ENCODE peak calls at places on chromosomes 5 and 9, in seven cellular contexts. D is MG63, S is spleen, V is cardiac fibroblast, X is HCT116, B is BE2C, P is cardiac muscle cell. C is an unnamed sample.

GRCh38 chr9:32247173-32247572 is 137.3 kb upstream of the ACO1 start:
- DNase-seq in D (no peak), S (no peak), V (no peak), X (no peak), B (no peak), P (no peak), C (no peak)

GRCh38 chr5:88954511-88954910 is 71.5 kb upstream of the MEF2C start:
- DNase-seq in D (no peak), S (no peak), V (no peak), X (no peak), B (no peak), P (no peak), C (no peak)

GRCh38 chr5:115467631-115468030 is 76.9 kb downstream of the FEM1C start:
- DNase-seq in D (no peak), S (no peak), V (peak), X (no peak), B (no peak), P (no peak), C (no peak)

GRCh38 chr5:38853753-38854470 is 8.1 kb downstream of the OSMR start:
- DNase-seq in D (no peak), S (no peak), V (peak), X (peak), B (no peak), P (peak), C (no peak)

GRCh38 chr5:179820483-179821297 is at the start of gene SQSTM1:
- DNase-seq in D (peak), S (peak), V (peak), X (no peak), B (peak), P (peak), C (peak)

GRCh38 chr5:164013077-164013670 is 507.8 kb downstream of the MAT2B start:
- DNase-seq in D (peak), S (no peak), V (peak), X (peak), B (peak), P (peak), C (peak)

GRCh38 chr5:77167695-77168111 is 42.8 kb upstream of the PDE8B start:
- DNase-seq in D (peak), S (no peak), V (peak), X (no peak), B (no peak), P (peak), C (no peak)

GRCh38 chr9:113221800-113222481 is 597 bp downstream of the SLC31A1 start:
- DNase-seq in D (no peak), S (no peak), V (no peak), X (no peak), B (no peak), P (no peak), C (no peak)

GRCh38 chr5:75611324-75612210 is at the start of gene ANKDD1B:
- DNase-seq in D (peak), S (peak), V (peak), X (no peak), B (peak), P (peak), C (peak)

GRCh38 chr5:151592855-151593408 is 1.8 kb upstream of the FAT2 start:
- DNase-seq in D (no peak), S (no peak), V (peak), X (no peak), B (peak), P (no peak), C (no peak)

GRCh38 chr5:144201578-144201977 is 30.9 kb downstream of the KCTD16 start:
- DNase-seq in D (no peak), S (no peak), V (no peak), X (no peak), B (no peak), P (no peak), C (no peak)

GRCh38 chr5:115599502-115599901 is 2.8 kb downstream of the TICAM2 start:
- DNase-seq in D (no peak), S (peak), V (peak), X (no peak), B (peak), P (peak), C (no peak)

GRCh38 chr9:94866770-94867169 is 140.3 kb downstream of the AOPEP start:
- DNase-seq in D (no peak), S (no peak), V (peak), X (no peak), B (no peak), P (no peak), C (no peak)

GRCh38 chr9:134933076-134933659 is 15.5 kb upstream of the FCN1 start:
- DNase-seq in D (no peak), S (peak), V (no peak), X (no peak), B (no peak), P (no peak), C (no peak)

GRCh38 chr5:54638090-54638489 is 120.5 kb downstream of the SNX18 start:
- DNase-seq in D (no peak), S (no peak), V (no peak), X (no peak), B (no peak), P (no peak), C (no peak)

GRCh38 chr9:110106698-110107097 is 101.3 kb downstream of the C9orf152 start:
- DNase-seq in D (no peak), S (no peak), V (no peak), X (no peak), B (peak), P (no peak), C (peak)

GRCh38 chr5:68169898-68170297 is 45.7 kb upstream of the PIK3R1 start:
- DNase-seq in D (no peak), S (no peak), V (no peak), X (no peak), B (no peak), P (peak), C (no peak)

GRCh38 chr9:116459576-116459975 is 227.5 kb upstream of the TRIM32 start:
- DNase-seq in D (no peak), S (no peak), V (no peak), X (no peak), B (no peak), P (no peak), C (no peak)

GRCh38 chr5:98076501-98076900 is 697.0 kb upstream of the RGMB start:
- DNase-seq in D (no peak), S (no peak), V (no peak), X (no peak), B (no peak), P (no peak), C (peak)

GRCh38 chr5:74017786-74018211 is 391.8 kb downstream of the ARHGEF28 start:
- DNase-seq in D (peak), S (no peak), V (peak), X (peak), B (peak), P (peak), C (no peak)

GRCh38 chr5:107381189-107381856 is 289.4 kb downstream of the EFNA5 start:
- DNase-seq in D (peak), S (no peak), V (peak), X (peak), B (no peak), P (peak), C (no peak)

GRCh38 chr9:93708289-93708986 is 132.1 kb downstream of the PHF2 start:
- DNase-seq in D (no peak), S (no peak), V (no peak), X (no peak), B (no peak), P (no peak), C (no peak)

GRCh38 chr5:133483406-133484090 is 128.8 kb downstream of the FSTL4 start:
- DNase-seq in D (no peak), S (no peak), V (no peak), X (no peak), B (no peak), P (no peak), C (no peak)

GRCh38 chr9:114266969-114267368 is 55.9 kb upstream of the ORM1 start:
- DNase-seq in D (peak), S (no peak), V (peak), X (no peak), B (no peak), P (peak), C (no peak)

GRCh38 chr5:138635268-138635667 is 60.1 kb upstream of the HSPA9 start:
- DNase-seq in D (no peak), S (no peak), V (no peak), X (no peak), B (no peak), P (peak), C (no peak)

GRCh38 chr5:73496984-73497457 is 1.2 kb upstream of the BTF3 start:
- DNase-seq in D (no peak), S (no peak), V (peak), X (peak), B (no peak), P (peak), C (no peak)

GRCh38 chr5:80904533-80905187 is 55.5 kb upstream of the RASGRF2 start:
- DNase-seq in D (no peak), S (no peak), V (no peak), X (no peak), B (no peak), P (no peak), C (no peak)

GRCh38 chr5:118060833-118061232 is 927.5 kb downstream of the DTWD2 start:
- DNase-seq in D (no peak), S (no peak), V (no peak), X (peak), B (no peak), P (no peak), C (no peak)

GRCh38 chr5:67360047-67360446 is 163.4 kb upstream of the CD180 start:
- DNase-seq in D (no peak), S (no peak), V (no peak), X (no peak), B (no peak), P (no peak), C (no peak)

GRCh38 chr5:100430268-100430900 is 104.8 kb upstream of the FAM174A start:
- DNase-seq in D (peak), S (no peak), V (peak), X (peak), B (peak), P (peak), C (peak)

GRCh38 chr5:78005021-78005785 is 229.1 kb upstream of the TBCA start:
- DNase-seq in D (no peak), S (no peak), V (peak), X (no peak), B (no peak), P (peak), C (no peak)

GRCh38 chr9:120152295-120152694 is 427.7 kb downstream of the CDK5RAP2 start:
- DNase-seq in D (no peak), S (no peak), V (no peak), X (no peak), B (peak), P (peak), C (peak)

GRCh38 chr5:150035139-150035893 is 34.8 kb downstream of the HMGXB3 start:
- DNase-seq in D (no peak), S (no peak), V (no peak), X (no peak), B (no peak), P (no peak), C (no peak)

GRCh38 chr5:53568868-53569267 is 8.4 kb downstream of the NDUFS4 start:
- DNase-seq in D (no peak), S (no peak), V (no peak), X (no peak), B (no peak), P (no peak), C (no peak)

GRCh38 chr9:124849801-124850200 is 3.5 kb upstream of the WDR38 start:
- DNase-seq in D (no peak), S (no peak), V (peak), X (no peak), B (no peak), P (peak), C (no peak)

GRCh38 chr5:107869459-107870115 is 198.8 kb upstream of the EFNA5 start:
- DNase-seq in D (peak), S (no peak), V (peak), X (peak), B (no peak), P (peak), C (no peak)

GRCh38 chr9:4798281-4798680 is 5.5 kb downstream of the RCL1 start:
- DNase-seq in D (no peak), S (no peak), V (no peak), X (no peak), B (no peak), P (no peak), C (no peak)

GRCh38 chr9:73038613-73039012 is 85.8 kb upstream of the ALDH1A1 start:
- DNase-seq in D (peak), S (no peak), V (peak), X (no peak), B (no peak), P (peak), C (no peak)

GRCh38 chr5:62779010-62779422 is 200.4 kb downstream of the LRRC70 start:
- DNase-seq in D (no peak), S (no peak), V (peak), X (peak), B (peak), P (peak), C (peak)

GRCh38 chr9:120642129-120642528 is 62.2 kb upstream of the CDK5RAP2 start:
- DNase-seq in D (no peak), S (no peak), V (no peak), X (no peak), B (no peak), P (no peak), C (no peak)

DNA sequence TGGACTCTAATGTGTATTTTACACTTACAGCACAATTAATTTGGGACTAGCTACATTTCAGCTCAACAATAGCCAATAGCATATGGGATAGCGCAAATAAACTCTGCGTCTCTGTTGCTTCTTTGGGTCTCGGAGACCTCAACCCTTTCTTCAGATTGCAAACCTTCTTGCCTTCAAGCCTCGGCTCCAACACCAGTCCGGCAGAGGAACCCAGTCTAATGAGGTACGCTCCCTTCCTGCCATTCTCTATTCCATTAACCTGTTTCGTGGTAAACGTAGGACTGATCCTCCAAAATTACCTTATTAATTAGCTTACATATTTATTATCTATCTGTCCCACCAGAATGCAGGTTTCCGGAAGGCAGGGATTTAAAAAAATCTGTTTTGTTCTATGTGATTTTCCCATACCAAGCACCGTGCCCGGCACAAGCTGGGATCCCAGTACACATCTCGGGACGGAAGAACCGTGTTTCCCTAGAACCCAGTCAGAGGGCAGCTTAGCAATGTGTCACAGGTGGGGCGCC is 525 bp upstream of the DAPK1 start:
- DNase-seq in D (no peak), S (no peak), V (no peak), X (no peak), B (no peak), P (no peak), C (no peak)
- H3K4me3 ChIP-seq in D (peak), S (peak), V (peak), X (peak), B (peak), P (peak), C (peak)

GRCh38 chr5:93584531-93585053 is 1.6 kb downstream of the NR2F1 start:
- DNase-seq in D (peak), S (no peak), V (no peak), X (no peak), B (peak), P (no peak), C (no peak)
- H3K4me3 ChIP-seq in D (peak), S (peak), V (peak), X (peak), B (peak), P (peak), C (peak)

DNA sequence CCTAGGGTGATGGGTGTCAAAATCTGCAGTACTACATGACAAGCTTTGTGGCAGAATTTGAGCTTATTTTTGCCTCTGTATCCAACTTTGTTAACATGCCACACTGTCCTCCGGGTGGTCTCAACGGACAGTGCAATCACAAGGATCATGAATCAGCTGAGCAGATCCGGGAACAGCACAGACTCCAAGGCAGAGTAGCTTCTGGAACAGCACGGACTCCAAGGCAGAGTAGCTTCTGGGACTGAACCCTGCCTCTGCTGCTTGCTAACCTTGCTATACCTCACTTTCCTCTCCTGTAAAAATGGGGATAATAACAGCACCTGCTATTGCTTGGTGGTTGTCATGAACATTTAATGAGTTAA is 355.9 kb downstream of the SPOCK1 start:
- DNase-seq in D (no peak), S (no peak), V (no peak), X (no peak), B (no peak), P (no peak), C (no peak)
- H3K4me3 ChIP-seq in D (no peak), S (no peak), V (no peak), X (no peak), B (no peak), P (no peak), C (no peak)

GRCh38 chr5:177427919-177428573 is 1.6 kb downstream of the GRK6 start:
- DNase-seq in D (peak), S (peak), V (no peak), X (no peak), B (peak), P (no peak), C (no peak)
- H3K4me3 ChIP-seq in D (peak), S (peak), V (no peak), X (peak), B (peak), P (no peak), C (no peak)

GRCh38 chr5:176648467-176649194 is 1.3 kb downstream of the TSPAN17 start:
- DNase-seq in D (no peak), S (peak), V (no peak), X (no peak), B (no peak), P (no peak), C (no peak)
- H3K4me3 ChIP-seq in D (peak), S (peak), V (peak), X (peak), B (no peak), P (peak), C (peak)

DNA sequence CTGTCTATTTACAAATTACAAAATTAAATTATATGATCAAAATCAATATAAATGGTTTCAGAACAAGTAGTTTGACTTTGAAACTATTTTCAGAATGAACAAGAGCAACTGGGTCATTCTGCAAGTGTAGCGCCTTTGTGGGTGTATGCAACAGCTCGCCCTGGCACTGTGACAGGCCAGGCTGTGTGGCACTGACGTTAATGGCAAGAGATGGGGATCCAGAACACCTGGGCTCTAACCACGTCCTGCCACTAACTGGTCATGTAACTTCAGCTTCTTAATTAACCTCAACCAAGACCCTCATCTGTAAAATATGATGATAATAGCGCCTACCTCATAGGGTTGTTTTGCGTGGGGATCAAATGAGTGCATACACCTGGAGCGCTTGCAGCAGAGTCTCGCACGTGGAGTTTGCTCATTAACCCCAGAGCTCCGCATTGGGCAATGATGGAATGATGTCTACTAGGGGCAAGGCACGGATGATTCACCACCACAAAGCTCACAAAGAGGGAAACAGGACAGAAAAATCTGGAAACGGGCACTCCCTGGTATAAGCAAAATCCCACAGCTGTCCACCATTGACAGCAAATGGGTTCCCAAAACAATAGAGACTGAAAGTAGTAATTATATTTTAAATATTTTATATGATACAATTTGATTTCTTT is 639.4 kb downstream of the SEMA5A start:
- DNase-seq in D (peak), S (no peak), V (peak), X (no peak), B (no peak), P (peak), C (no peak)
- H3K4me3 ChIP-seq in D (no peak), S (no peak), V (no peak), X (no peak), B (no peak), P (no peak), C (no peak)

GRCh38 chr9:121734465-121734864 is 83.0 kb downstream of the DAB2IP start:
- DNase-seq in D (no peak), S (no peak), V (no peak), X (no peak), B (no peak), P (no peak), C (no peak)

GRCh38 chr9:121736964-121737462 is 85.6 kb downstream of the DAB2IP start:
- DNase-seq in D (no peak), S (no peak), V (no peak), X (no peak), B (no peak), P (no peak), C (no peak)

GRCh38 chr9:121736147-121736721 is 84.8 kb downstream of the DAB2IP start:
- DNase-seq in D (no peak), S (peak), V (no peak), X (no peak), B (no peak), P (peak), C (no peak)

GRCh38 chr9:121735065-121735791 is 83.8 kb downstream of the DAB2IP start:
- DNase-seq in D (peak), S (no peak), V (peak), X (no peak), B (peak), P (peak), C (peak)

DNA sequence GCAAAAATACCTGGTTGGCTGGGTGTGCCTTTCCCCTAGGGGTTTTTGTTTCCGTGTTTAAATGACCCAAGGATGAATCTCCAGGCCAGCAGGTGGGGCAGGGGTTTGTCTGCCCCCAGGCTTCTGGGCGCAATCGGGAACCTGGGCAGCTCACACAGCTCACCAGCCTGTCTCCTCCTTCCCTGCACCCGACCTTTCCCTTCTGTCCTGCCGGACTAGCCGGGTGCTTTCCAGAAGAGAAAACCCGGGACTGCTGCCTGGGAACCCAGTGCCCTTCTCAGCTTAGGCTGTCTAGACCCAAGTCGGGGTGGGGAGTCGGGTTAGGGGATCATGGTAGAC is 84.3 kb downstream of the DAB2IP start:
- DNase-seq in D (no peak), S (no peak), V (no peak), X (no peak), B (no peak), P (no peak), C (no peak)
- H3K4me3 ChIP-seq in D (no peak), S (peak), V (peak), X (peak), B (no peak), P (peak), C (no peak)